ENCODE peak calls at places on chromosome 10, in six cellular contexts. Q is LNCaP clone FGC; D is skeletal muscle cell; T is activated naive CD8-positive, alpha-beta T cell treated with anti-CD3 and anti-CD28 coated beads for 36 hours; Y is bronchial epithelial cell; F is lower leg skin. O is an unnamed sample.

GRCh38 chr10:63901916-63902315 is 380.7 kb downstream of the REEP3 start:
- DNase-seq in Q (no peak), D (no peak), T (no peak), Y (no peak), F (no peak), O (no peak)

GRCh38 chr10:84966708-84967441 is 638.5 kb downstream of the CCSER2 start:
- DNase-seq in Q (no peak), D (no peak), T (no peak), Y (no peak), F (no peak), O (no peak)

GRCh38 chr10:131125511-131126225 is 185.9 kb downstream of the TCERG1L start:
- DNase-seq in Q (no peak), D (no peak), T (no peak), Y (no peak), F (no peak), O (no peak)

GRCh38 chr10:101845903-101846302 is 2.3 kb upstream of the KCNIP2 start:
- DNase-seq in Q (no peak), D (no peak), T (no peak), Y (no peak), F (no peak), O (no peak)

GRCh38 chr10:22489467-22489866 is 144.2 kb downstream of the SPAG6 start:
- DNase-seq in Q (no peak), D (peak), T (no peak), Y (peak), F (no peak), O (peak)

GRCh38 chr10:89992575-89992974 is 291.2 kb downstream of the KIF20B start:
- DNase-seq in Q (no peak), D (no peak), T (no peak), Y (no peak), F (no peak), O (no peak)

GRCh38 chr10:38094923-38095574 is 912 bp downstream of the ZNF37A start:
- DNase-seq in Q (no peak), D (no peak), T (no peak), Y (no peak), F (no peak), O (peak)

GRCh38 chr10:53754851-53755250 is 982.3 kb upstream of the MBL2 start:
- DNase-seq in Q (no peak), D (no peak), T (no peak), Y (no peak), F (no peak), O (no peak)

GRCh38 chr10:36526045-36526444 is 599.4 kb upstream of the ANKRD30A start:
- DNase-seq in Q (no peak), D (no peak), T (no peak), Y (no peak), F (no peak), O (no peak)

O was measured in stromal cell of bone marrow.